ENCODE peak calls at places on chromosomes 3 and 15, in five cellular contexts. B is iris pigment epithelial cell, A is aorta, V is esophagus muscularis mucosa, I is fibroblast of mammary gland. G is an unnamed sample.

GRCh38 chr3:188513662-188514328 is 359.8 kb downstream of the LPP start:
- DNase-seq in B (peak; percentile 52), A (no peak), V (no peak), I (no peak), G (no peak)

GRCh38 chr3:45917146-45917885 is 25.9 kb upstream of the CXCR6 start:
- DNase-seq in B (no peak), A (no peak), V (no peak), I (no peak), G (no peak)

GRCh38 chr3:23785097-23785645 is 20.6 kb upstream of the UBE2E1 start:
- DNase-seq in B (no peak), A (no peak), V (no peak), I (no peak), G (no peak)

GRCh38 chr3:10160925-10161324 is 3.8 kb upstream of the IRAK2 start:
- DNase-seq in B (no peak), A (no peak), V (no peak), I (no peak), G (no peak)

GRCh38 chr3:60081381-60082095 is 1031.7 kb upstream of the CFAP20DC start:
- DNase-seq in B (no peak), A (no peak), V (no peak), I (no peak), G (no peak)

GRCh38 chr15:89335289-89336041 is 841 bp upstream of the POLG start:
- DNase-seq in B (no peak), A (peak; percentile 81), V (no peak), I (no peak), G (no peak)

GRCh38 chr3:192819001-192819569 is 91.7 kb upstream of the FGF12 start:
- DNase-seq in B (peak; percentile 87), A (peak; percentile 77), V (no peak), I (peak; percentile 85), G (no peak)

GRCh38 chr3:4680227-4680691 is 187.1 kb downstream of the ITPR1 start:
- DNase-seq in B (peak; percentile 55), A (no peak), V (no peak), I (no peak), G (peak; percentile 68)

GRCh38 chr3:13931172-13931571 is 51.3 kb upstream of the WNT7A start:
- DNase-seq in B (no peak), A (no peak), V (no peak), I (no peak), G (no peak)

GRCh38 chr15:80561500-80561899 is 133.6 kb upstream of the ABHD17C start:
- DNase-seq in B (peak; percentile 51), A (no peak), V (no peak), I (peak; percentile 8), G (no peak)

GRCh38 chr15:63986751-63987341 is 59.4 kb downstream of the DAPK2 start:
- DNase-seq in B (no peak), A (no peak), V (no peak), I (no peak), G (no peak)

GRCh38 chr3:52226229-52226817 is 878 bp upstream of the TLR9 start:
- DNase-seq in B (no peak), A (no peak), V (no peak), I (no peak), G (no peak)

GRCh38 chr15:66474140-66474539 is 23.4 kb downstream of the SNAPC5 start:
- DNase-seq in B (no peak), A (no peak), V (no peak), I (no peak), G (no peak)

GRCh38 chr3:127072221-127072771 is 89.4 kb downstream of the PLXNA1 start:
- DNase-seq in B (no peak), A (peak; percentile 63), V (no peak), I (no peak), G (no peak)

GRCh38 chr3:14788644-14789043 is 30.1 kb upstream of the FGD5 start:
- DNase-seq in B (no peak), A (peak; percentile 41), V (no peak), I (no peak), G (no peak)

GRCh38 chr3:12444582-12445468 is 39.5 kb upstream of the TSEN2 start:
- DNase-seq in B (no peak), A (peak; percentile 64), V (no peak), I (no peak), G (no peak)

GRCh38 chr3:156551261-156551660 is 3.7 kb downstream of the SSR3 start:
- DNase-seq in B (peak; percentile 38), A (no peak), V (no peak), I (peak; percentile 80), G (no peak)

GRCh38 chr3:196168808-196169391 is 42.3 kb downstream of the ZDHHC19 start:
- DNase-seq in B (no peak), A (no peak), V (no peak), I (no peak), G (no peak)

GRCh38 chr3:187587012-187587544 is 83.1 kb downstream of the SST start:
- DNase-seq in B (no peak), A (no peak), V (no peak), I (no peak), G (no peak)

GRCh38 chr3:43692085-43692484 is 1.3 kb downstream of the ABHD5 start:
- DNase-seq in B (peak; percentile 67), A (no peak), V (no peak), I (peak; percentile 14), G (no peak)

GRCh38 chr3:24640330-24640877 is 145.8 kb upstream of the THRB start:
- DNase-seq in B (peak; percentile 40), A (no peak), V (no peak), I (peak; percentile 81), G (peak; percentile 10)

GRCh38 chr3:108208831-108209230 is 13.4 kb downstream of the IFT57 start:
- DNase-seq in B (no peak), A (no peak), V (no peak), I (no peak), G (no peak)

GRCh38 chr3:115857518-115858136 is 234.3 kb downstream of the GAP43 start:
- DNase-seq in B (no peak), A (no peak), V (no peak), I (no peak), G (no peak)

GRCh38 chr3:41581700-41582099 is 380.2 kb downstream of the ULK4 start:
- DNase-seq in B (no peak), A (no peak), V (no peak), I (no peak), G (no peak)

GRCh38 chr3:71809321-71809720 is 24.4 kb upstream of the PROK2 start:
- DNase-seq in B (no peak), A (no peak), V (no peak), I (peak; percentile 44), G (no peak)

GRCh38 chr3:8856721-8857120 is 87.3 kb upstream of the OXTR start:
- DNase-seq in B (peak; percentile 66), A (no peak), V (no peak), I (no peak), G (no peak)

GRCh38 chr15:75171408-75171807 is 30.3 kb upstream of the C15orf39 start:
- DNase-seq in B (peak; percentile 91), A (no peak), V (no peak), I (peak; percentile 90), G (no peak)

GRCh38 chr3:70471464-70472342 is 159.3 kb upstream of the MDFIC2 start:
- DNase-seq in B (peak; percentile 34), A (no peak), V (no peak), I (no peak), G (peak; percentile 24)